ENCODE peak calls at places on chromosome 13, in nine cellular contexts. Q is hepatic stellate cell, K is T-helper 17 cell, X is GM12892, S is mucosa of gallbladder, W is HS-5, P is mucosa of descending colon, T is NCI-H82, O is fibroblast of lung. F is an unnamed sample.

GRCh38 chr13:101178394-101178793 is 237.9 kb downstream of the NALCN start:
- DNase-seq in P (no peak), X (no peak), W (no peak), S (no peak), Q (no peak), T (peak), K (no peak), O (no peak), F (no peak)

GRCh38 chr13:43894438-43894837 is 14.7 kb downstream of the LACC1 start:
- DNase-seq in K (no peak), W (no peak), O (peak), X (no peak), P (no peak), T (peak), Q (no peak), S (no peak), F (no peak)

GRCh38 chr13:48304132-48304876 is 753 bp downstream of the RB1 start:
- DNase-seq in T (peak), W (no peak), K (no peak), X (peak), P (peak), O (peak), S (peak), Q (peak), F (peak)

GRCh38 chr13:113182046-113182445 is 23.6 kb downstream of the PROZ start:
- DNase-seq in Q (no peak), P (no peak), T (no peak), O (peak), K (no peak), X (no peak), W (no peak), S (no peak), F (no peak)

GRCh38 chr13:41765813-41766212 is 195.1 kb downstream of the VWA8 start:
- DNase-seq in W (no peak), Q (peak), T (no peak), O (no peak), P (no peak), K (no peak), S (no peak), X (no peak), F (no peak)

GRCh38 chr13:62710766-62711165 is 1295.1 kb upstream of the PCDH20 start:
- DNase-seq in Q (no peak), T (no peak), S (no peak), X (no peak), P (no peak), W (no peak), K (no peak), O (no peak), F (no peak)

GRCh38 chr13:73428137-73428536 is 369.3 kb downstream of the KLF5 start:
- DNase-seq in Q (no peak), S (no peak), X (no peak), P (no peak), O (peak), K (no peak), T (no peak), W (no peak), F (no peak)

GRCh38 chr13:23447927-23448326 is 14.4 kb upstream of the SACS start:
- DNase-seq in W (no peak), T (peak), X (no peak), K (no peak), O (peak), Q (no peak), S (no peak), P (no peak), F (no peak)

GRCh38 chr13:98525452-98525851 is 51.5 kb downstream of the STK24 start:
- DNase-seq in W (no peak), S (no peak), Q (no peak), P (no peak), K (no peak), O (no peak), X (no peak), T (no peak), F (no peak)

GRCh38 chr13:38783992-38784875 is 97.4 kb downstream of the FREM2 start:
- DNase-seq in Q (no peak), O (no peak), P (no peak), T (peak), S (peak), W (no peak), K (no peak), X (no peak), F (no peak)

GRCh38 chr13:113815151-113816058 is 48.5 kb downstream of the GAS6 start:
- DNase-seq in X (no peak), S (no peak), W (no peak), O (no peak), T (peak), Q (no peak), K (no peak), P (no peak), F (no peak)

GRCh38 chr13:21006141-21007005 is 55.0 kb downstream of the LATS2 start:
- DNase-seq in W (no peak), X (no peak), T (no peak), P (no peak), S (no peak), K (no peak), O (no peak), Q (no peak), F (no peak)

GRCh38 chr13:44934724-44935123 is 54.5 kb downstream of the NUFIP1 start:
- DNase-seq in Q (no peak), K (no peak), S (no peak), T (no peak), P (no peak), W (no peak), O (peak), X (no peak), F (no peak)

GRCh38 chr13:46369506-46370268 is 17.4 kb downstream of the RUBCNL start:
- DNase-seq in T (peak), O (peak), W (no peak), P (no peak), X (no peak), K (no peak), Q (peak), S (no peak), F (no peak)

GRCh38 chr13:33728271-33729037 is 89.5 kb upstream of the RFC3 start:
- DNase-seq in S (peak), T (no peak), O (peak), W (no peak), P (no peak), Q (no peak), X (no peak), K (no peak), F (no peak)

GRCh38 chr13:46992383-46992952 is 95.6 kb upstream of the HTR2A start:
- DNase-seq in P (no peak), O (no peak), X (no peak), Q (peak), K (no peak), S (no peak), W (no peak), T (peak), F (no peak)

GRCh38 chr13:49528161-49528560 is 32.4 kb downstream of the PHF11 start:
- DNase-seq in O (no peak), T (no peak), Q (no peak), W (no peak), S (no peak), X (no peak), P (no peak), K (no peak), F (no peak)

GRCh38 chr13:106088094-106088493 is 447.4 kb downstream of the EFNB2 start:
- DNase-seq in P (no peak), O (no peak), S (no peak), T (no peak), K (no peak), Q (no peak), X (no peak), W (no peak), F (no peak)

GRCh38 chr13:79392882-79393563 is 13.0 kb downstream of the RBM26 start:
- DNase-seq in X (no peak), O (peak), Q (no peak), W (no peak), T (peak), P (no peak), K (no peak), S (no peak), F (no peak)

GRCh38 chr13:99496322-99497142 is 4.7 kb upstream of the TM9SF2 start:
- DNase-seq in Q (no peak), K (peak), W (peak), P (peak), S (peak), O (peak), T (no peak), X (no peak), F (no peak)

GRCh38 chr13:111912991-111913781 is 153.8 kb upstream of the SOX1 start:
- DNase-seq in Q (no peak), K (no peak), S (no peak), X (no peak), P (no peak), T (no peak), O (no peak), W (no peak), F (no peak)

GRCh38 chr13:75395056-75395455 is 86.9 kb downstream of the TBC1D4 start:
- DNase-seq in T (no peak), K (no peak), X (no peak), P (no peak), Q (no peak), S (no peak), O (no peak), W (no peak), F (no peak)

GRCh38 chr13:106047859-106048258 is 487.6 kb downstream of the EFNB2 start:
- DNase-seq in W (no peak), Q (no peak), K (no peak), P (no peak), S (no peak), O (no peak), T (no peak), X (no peak), F (no peak)

GRCh38 chr13:52162279-52163101 is 3.1 kb upstream of the NEK3 start:
- DNase-seq in W (no peak), T (no peak), O (peak), Q (peak), X (no peak), K (no peak), P (no peak), S (no peak), F (no peak)

GRCh38 chr13:109381546-109382180 is 404.7 kb downstream of the IRS2 start:
- DNase-seq in S (no peak), W (no peak), Q (peak), O (peak), T (no peak), X (no peak), K (no peak), P (no peak), F (peak)

GRCh38 chr13:45297456-45298205 is 43.4 kb downstream of the TPT1 start:
- DNase-seq in W (no peak), P (no peak), O (no peak), S (no peak), K (no peak), X (no peak), T (no peak), Q (no peak), F (no peak)

GRCh38 chr13:105193026-105193425 is 1342.4 kb downstream of the EFNB2 start:
- DNase-seq in Q (no peak), P (no peak), K (no peak), O (no peak), S (no peak), T (no peak), W (no peak), X (no peak), F (no peak)

GRCh38 chr13:71876648-71877279 is 9.8 kb upstream of the DACH1 start:
- DNase-seq in K (no peak), O (no peak), S (no peak), T (no peak), X (no peak), Q (no peak), P (no peak), W (no peak), F (no peak)

GRCh38 chr13:59086147-59086546 is 1077.6 kb downstream of the DIAPH3 start:
- DNase-seq in X (no peak), S (no peak), K (no peak), W (peak), Q (peak), O (peak), P (no peak), T (no peak), F (no peak)

GRCh38 chr13:73730014-73730413 is 404.2 kb downstream of the KLF12 start:
- DNase-seq in Q (no peak), T (no peak), K (no peak), P (no peak), X (no peak), W (no peak), S (no peak), O (no peak), F (no peak)

GRCh38 chr13:37621811-37622361 is 23.3 kb upstream of the POSTN start:
- DNase-seq in K (no peak), T (peak), W (no peak), P (no peak), S (no peak), X (no peak), O (peak), Q (no peak), F (peak)

F was measured in HFF-Myc.